ENCODE peak calls at places on chromosome 22, in ten cellular contexts. A is PC-3, E is neural progenitor cell, C is psoas muscle, T is GM23338, W is Panc1, F is upper lobe of left lung, D is pancreas, U is spleen, K is colonic mucosa. P is an unnamed sample. For H3K4me1, the result is how much of the 10 kb centered on the place peaks cover.

GRCh38 chr22:44411226-44412135 is 86.6 kb downstream of the RTL6 start:
- DNase-seq in T (no peak), F (peak), W (no peak), D (no peak), U (peak), A (peak), C (no peak), E (no peak), K (no peak), P (no peak)

GRCh38 chr22:26952004-26952403 is 294.6 kb downstream of the MIAT start:
- DNase-seq in F (no peak), A (no peak), W (no peak), C (no peak), K (no peak), T (no peak), E (no peak), U (no peak), D (no peak), P (no peak)

GRCh38 chr22:45448431-45448830 is 34.9 kb downstream of the RIBC2 start:
- DNase-seq in A (no peak), T (no peak), K (peak), F (peak), C (peak), W (no peak), E (no peak), U (no peak), D (no peak), P (no peak)

GRCh38 chr22:36352775-36353507 is 34.8 kb downstream of the MYH9 start:
- DNase-seq in A (no peak), F (no peak), U (no peak), C (peak), T (peak), E (peak), D (peak), K (no peak), W (no peak), P (peak)

GRCh38 chr22:29750029-29750428 is 16.8 kb downstream of the ZMAT5 start:
- DNase-seq in A (no peak), W (no peak), D (no peak), T (no peak), U (no peak), E (no peak), F (no peak), K (no peak), C (no peak), P (no peak)

GRCh38 chr22:48824673-48825651 is 1002.7 kb downstream of the BRD1 start:
- DNase-seq in D (no peak), T (no peak), K (no peak), U (peak), A (no peak), F (no peak), W (no peak), E (no peak), C (no peak), P (peak)

GRCh38 chr22:27194096-27194748 is 536.8 kb downstream of the MIAT start:
- DNase-seq in C (no peak), D (no peak), U (no peak), T (no peak), W (no peak), A (no peak), K (no peak), F (no peak), E (no peak), P (no peak)

GRCh38 chr22:44928711-44929347 is 81.0 kb downstream of the PHF21B start:
- DNase-seq in E (no peak), A (no peak), C (no peak), W (no peak), D (no peak), F (no peak), T (no peak), U (peak), K (no peak), P (no peak)

GRCh38 chr22:29385748-29386147 is 2.6 kb downstream of the AP1B1 start:
- DNase-seq in U (peak), F (no peak), W (no peak), C (no peak), D (peak), T (no peak), K (no peak), E (no peak), A (no peak), P (no peak)

GRCh38 chr22:44667829-44668189 is 34.2 kb upstream of the PRR5 start:
- DNase-seq in W (no peak), D (no peak), K (no peak), F (no peak), E (no peak), A (no peak), C (peak), U (no peak), T (no peak), P (peak)

GRCh38 chr22:36129985-36130384 is 30.6 kb downstream of the APOL3 start:
- DNase-seq in D (no peak), W (no peak), F (no peak), T (no peak), U (no peak), E (no peak), C (no peak), A (no peak), K (no peak), P (no peak)

GRCh38 chr22:40332319-40332781 is 13.9 kb upstream of the ADSL start:
- DNase-seq in K (no peak), E (no peak), W (no peak), D (no peak), A (no peak), C (no peak), T (no peak), U (no peak), F (no peak), P (no peak)

GRCh38 chr22:23780146-23780748 is 6.5 kb upstream of the SMARCB1 start:
- DNase-seq in C (no peak), W (no peak), F (no peak), K (no peak), T (no peak), A (no peak), U (no peak), E (no peak), D (no peak), P (no peak)

GRCh38 chr22:27866136-27867091 is 52.6 kb downstream of the PITPNB start:
- DNase-seq in E (no peak), K (no peak), T (no peak), C (no peak), U (no peak), D (peak), A (peak), W (no peak), F (no peak), P (no peak)

GRCh38 chr22:31830721-31831070 is 76.9 kb downstream of the DEPDC5 start:
- DNase-seq in W (no peak), E (no peak), K (no peak), A (peak), D (no peak), U (no peak), T (no peak), C (no peak), F (no peak), P (no peak)

GRCh38 chr22:50567721-50568252 is 5.1 kb upstream of the SYCE3 start:
- DNase-seq in C (no peak), F (no peak), T (no peak), K (no peak), D (no peak), A (no peak), U (no peak), E (no peak), W (no peak), P (no peak)

GRCh38 chr22:32764330-32765116 is 37.0 kb upstream of the TIMP3 start:
- DNase-seq in K (peak), T (peak), W (no peak), D (no peak), F (no peak), A (no peak), E (no peak), C (peak), U (no peak), P (no peak)

GRCh38 chr22:25750569-25751173 is 8.7 kb downstream of the MYO18B start:
- DNase-seq in C (peak), K (no peak), A (no peak), T (no peak), W (no peak), U (no peak), F (no peak), E (no peak), D (no peak), P (no peak)

GRCh38 chr22:44567846-44568493 is 69.9 kb upstream of the RTL6 start:
- DNase-seq in C (peak), U (peak), W (no peak), E (no peak), D (peak), T (peak), K (peak), A (peak), F (no peak), P (no peak)

GRCh38 chr22:45127866-45128265 is 35.9 kb upstream of the NUP50 start:
- DNase-seq in D (no peak), C (no peak), K (no peak), A (peak), F (no peak), U (no peak), W (no peak), T (no peak), E (no peak), P (no peak)

GRCh38 chr22:17990167-17990566 is 34.2 kb downstream of the MICAL3 start:
- DNase-seq in T (no peak), E (no peak), U (no peak), F (no peak), C (no peak), D (no peak), W (no peak), A (no peak), K (no peak), P (no peak)

GRCh38 chr22:32880906-32881596 is 79.5 kb downstream of the TIMP3 start:
- DNase-seq in D (peak), K (peak), A (no peak), E (no peak), U (peak), T (no peak), F (peak), C (peak), W (no peak), P (no peak)

GRCh38 chr22:43331698-43332097 is 11.5 kb downstream of the SCUBE1 start:
- DNase-seq in E (no peak), A (no peak), F (no peak), C (no peak), T (no peak), W (no peak), K (no peak), D (no peak), U (no peak), P (no peak)

GRCh38 chr22:35542972-35543516 is 2.4 kb downstream of the RASD2 start:
- DNase-seq in W (no peak), A (no peak), E (no peak), K (no peak), D (no peak), U (no peak), F (no peak), C (no peak), T (peak), P (no peak)

GRCh38 chr22:36439481-36440271 is 41.8 kb downstream of the TXN2 start:
- DNase-seq in A (peak), K (peak), E (no peak), W (no peak), T (no peak), U (no peak), C (no peak), F (no peak), D (no peak), P (peak)

GRCh38 chr22:44170470-44170869 is 10.3 kb upstream of the PARVG start:
- DNase-seq in W (no peak), K (no peak), A (no peak), U (peak), D (no peak), C (peak), F (no peak), T (no peak), E (no peak), P (no peak)

GRCh38 chr22:44777364-44777756 is 25.0 kb downstream of the ARHGAP8 start:
- DNase-seq in T (no peak), D (no peak), W (no peak), K (no peak), A (no peak), E (no peak), F (no peak), C (no peak), U (no peak), P (no peak)

GRCh38 chr22:26660961-26661578 is 3.7 kb downstream of the MIAT start:
- DNase-seq in E (peak), D (no peak), T (peak), A (no peak), W (no peak), K (no peak), C (no peak), U (peak), F (no peak), P (no peak)

GRCh38 chr22:48615171-48616008 is 1212.3 kb downstream of the BRD1 start:
- DNase-seq in W (no peak), T (no peak), U (no peak), C (no peak), D (no peak), A (no peak), K (no peak), F (no peak), E (no peak), P (no peak)

GRCh38 chr22:26673485-26673884 is 16.1 kb downstream of the MIAT start:
- DNase-seq in U (no peak), T (no peak), A (peak), W (no peak), K (peak), D (no peak), F (no peak), C (no peak), E (no peak), P (no peak)

GRCh38 chr22:49626361-49627216 is 201.1 kb downstream of the BRD1 start:
- DNase-seq in D (no peak), K (no peak), W (no peak), E (no peak), F (peak), T (no peak), A (no peak), C (peak), U (peak), P (no peak)

GRCh38 chr22:35637943-35638342 is 10.3 kb upstream of the APOL6 start:
- DNase-seq in U (no peak), C (no peak), A (no peak), F (no peak), E (no peak), T (no peak), K (no peak), W (no peak), D (no peak), P (no peak)

GRCh38 chr22:43484227-43484626 is 72.4 kb downstream of the MPPED1 start:
- DNase-seq in C (no peak), E (no peak), A (no peak), T (no peak), K (no peak), F (no peak), W (no peak), U (no peak), D (no peak), P (no peak)

GRCh38 chr22:23837911-23838685 is 708 bp downstream of the DERL3 start:
- DNase-seq in T (peak), K (no peak), A (no peak), U (peak), W (no peak), E (peak), C (peak), D (no peak), F (peak), P (no peak)

GRCh38 chr22:29359469-29359868 is 28.9 kb downstream of the AP1B1 start:
- DNase-seq in D (peak), K (peak), E (peak), F (no peak), T (peak), C (peak), W (no peak), A (peak), U (peak), P (peak)

GRCh38 chr22:47593911-47594311 is 831.5 kb downstream of the TBC1D22A start:
- DNase-seq in C (peak), E (no peak), F (no peak), U (no peak), A (no peak), K (no peak), T (no peak), D (no peak), W (no peak), P (no peak)

GRCh38 chr22:27107824-27108223 is 450.4 kb downstream of the MIAT start:
- DNase-seq in A (peak), T (no peak), C (peak), E (no peak), U (no peak), K (peak), D (peak), F (no peak), W (no peak), P (no peak)

GRCh38 chr22:23285734-23286133 is 105.4 kb downstream of the BCR start:
- DNase-seq in E (no peak), F (no peak), C (no peak), A (no peak), W (no peak), D (no peak), T (no peak), U (no peak), K (no peak), P (no peak)

DNA sequence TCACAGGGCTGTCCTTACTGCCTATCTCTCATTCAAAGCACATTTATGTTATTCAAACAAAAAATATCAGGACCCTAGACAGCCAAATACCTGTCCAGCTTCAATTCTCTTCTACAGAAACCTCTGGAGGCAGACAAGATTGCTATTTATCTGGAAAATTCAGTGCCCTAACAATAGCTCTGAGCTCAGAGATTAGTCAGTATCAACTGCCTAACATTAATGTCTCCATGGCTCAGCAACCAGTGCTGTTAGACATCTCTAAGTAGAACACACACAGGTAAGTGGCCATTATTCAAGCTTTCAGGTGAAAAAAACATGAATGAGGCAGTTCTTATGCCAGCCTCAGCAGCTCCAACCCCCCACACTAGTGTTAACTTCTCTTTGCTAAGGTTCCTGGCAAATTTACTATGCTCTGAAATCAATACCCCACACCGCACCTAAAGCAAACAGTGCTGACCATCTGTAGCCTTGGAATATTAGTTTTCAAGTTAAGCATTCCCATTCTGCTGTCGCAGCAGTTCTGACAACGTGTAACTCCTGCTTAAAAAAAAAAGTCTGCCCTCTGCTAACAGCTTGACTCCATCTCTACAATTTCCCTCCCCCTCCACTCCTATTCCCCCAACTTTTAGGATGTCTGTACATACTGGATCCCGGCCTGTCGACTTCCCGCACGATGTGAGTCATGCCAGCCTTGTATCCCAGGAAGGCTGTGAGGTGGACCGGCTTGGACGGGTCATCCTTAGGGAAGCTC is 1.5 kb downstream of the RPL3 start:
- DNase-seq in T (no peak), A (no peak), K (no peak), F (no peak), E (no peak), C (no peak), U (no peak), D (no peak), W (no peak), P (no peak)
- H3K4me1 ChIP-seq in T (under half), A (under half), K (under half), F (under half), E (under half), C (under half), U (half or more), D (under half), W (under half), P (under half)

GRCh38 chr22:30823015-30823370 is 128.3 kb downstream of the OSBP2 start:
- DNase-seq in W (no peak), U (no peak), A (peak), K (no peak), D (no peak), F (no peak), E (peak), C (no peak), T (peak), P (peak)
- TF ChIP-seq CTCF in W (no peak), U (no peak), A (no peak), K (no peak), D (no peak), F (no peak), E (peak), C (no peak), T (no peak), P (no peak)

GRCh38 chr22:46531776-46532175 is 5.6 kb downstream of the CELSR1 start:
- DNase-seq in T (no peak), W (no peak), U (no peak), K (no peak), D (no peak), C (no peak), A (peak), E (no peak), F (no peak), P (no peak)
- H3K4me3 ChIP-seq in T (no peak), W (no peak), U (no peak), K (no peak), D (no peak), C (no peak), A (peak), E (no peak), F (no peak), P (no peak)

GRCh38 chr22:42035256-42035655 is 35.4 kb downstream of the NAGA start:
- DNase-seq in W (no peak), K (no peak), C (no peak), U (no peak), F (peak), E (no peak), A (no peak), T (no peak), D (no peak), P (no peak)
- H3K4me1 ChIP-seq in W (under half), K (under half), C (under half), U (under half), F (under half), E (under half), A (under half), T (under half), D (under half), P (under half)

GRCh38 chr22:38698407-38699094 is 2.2 kb downstream of the JOSD1 start:
- DNase-seq in W (no peak), K (no peak), D (no peak), F (no peak), U (no peak), T (no peak), C (no peak), E (no peak), A (no peak), P (no peak)

GRCh38 chr22:38699784-38700183 is 959 bp downstream of the JOSD1 start:
- DNase-seq in W (no peak), F (no peak), U (no peak), T (no peak), A (peak), C (no peak), K (peak), D (no peak), E (no peak), P (no peak)

GRCh38 chr22:38700789-38701628 is at the start of gene JOSD1:
- DNase-seq in E (peak), K (peak), U (peak), A (peak), D (peak), W (no peak), C (peak), F (peak), T (peak), P (peak)

GRCh38 chr22:38699143-38699542 is 1.6 kb downstream of the JOSD1 start:
- DNase-seq in C (no peak), F (no peak), W (no peak), A (no peak), E (no peak), K (no peak), T (no peak), U (no peak), D (no peak), P (no peak)

GRCh38 chr22:38700271-38700788 is 413 bp downstream of the JOSD1 start:
- DNase-seq in U (peak), C (peak), F (peak), K (peak), T (peak), D (no peak), E (peak), W (no peak), A (peak), P (peak)
- TF ChIP-seq CTCF in U (no peak), C (no peak), F (no peak), K (no peak), T (no peak), D (no peak), E (no peak), W (no peak), A (no peak), P (no peak)

GRCh38 chr22:20528405-20528978 is 21.1 kb downstream of the MED15 start:
- DNase-seq in F (no peak), D (no peak), W (no peak), T (no peak), K (no peak), U (no peak), C (no peak), A (no peak), E (no peak), P (no peak)

GRCh38 chr22:20526305-20526627 is 18.9 kb downstream of the MED15 start:
- DNase-seq in T (no peak), C (no peak), W (no peak), K (no peak), D (no peak), F (no peak), U (no peak), A (no peak), E (no peak), P (no peak)

GRCh38 chr22:20525048-20525447 is 17.6 kb downstream of the MED15 start:
- DNase-seq in T (no peak), E (no peak), W (no peak), F (no peak), U (no peak), K (no peak), A (no peak), C (no peak), D (no peak), P (no peak)

GRCh38 chr22:20524004-20524481 is 16.6 kb downstream of the MED15 start:
- DNase-seq in C (no peak), D (no peak), K (no peak), F (no peak), T (no peak), E (no peak), U (no peak), W (no peak), A (peak), P (no peak)

GRCh38 chr22:20526628-20527355 is 19.4 kb downstream of the MED15 start:
- DNase-seq in W (no peak), C (no peak), U (no peak), A (peak), F (no peak), K (no peak), T (no peak), D (no peak), E (no peak), P (no peak)
- H3K4me3 ChIP-seq in W (no peak), C (no peak), U (no peak), A (no peak), F (no peak), K (no peak), T (no peak), D (no peak), E (no peak), P (no peak)

P was measured in Peyer's patch.